ENCODE peak calls at places on chromosomes 4 and X, in five cellular contexts. G, L, C, Q and I are unnamed samples.

GRCh38 chr4:7158991-7159390 is 33.3 kb upstream of the SORCS2 start:
- DNase-seq in C (no peak), G (no peak), L (no peak), Q (no peak), I (no peak)

GRCh38 chr4:77001907-77002306 is 52.4 kb downstream of the SEPTIN11 start:
- DNase-seq in G (peak; percentile 86), C (peak; percentile 74), L (no peak), Q (no peak), I (no peak)

GRCh38 chr4:186700746-186701145 is 22.9 kb downstream of the FAT1 start:
- DNase-seq in Q (no peak), L (no peak), G (peak; percentile 86), C (no peak), I (peak; percentile 57)

GRCh38 chr4:132108784-132109183 is 1040.3 kb upstream of the PCDH10 start:
- DNase-seq in C (peak; percentile 73), G (peak; percentile 44), L (no peak), Q (no peak), I (no peak)

GRCh38 chrX:133444952-133445831 is 29.9 kb upstream of the GPC4 start:
- DNase-seq in C (no peak), G (peak; percentile 30), L (no peak), Q (no peak), I (no peak)

GRCh38 chrX:40261955-40262596 is 164.3 kb upstream of the BCOR start:
- DNase-seq in G (no peak), C (no peak), Q (no peak), L (no peak), I (no peak)

GRCh38 chrX:68936608-68937007 is 107.8 kb downstream of the EFNB1 start:
- DNase-seq in G (peak; percentile 78), C (peak; percentile 69), L (no peak), Q (peak; percentile 13), I (no peak)

GRCh38 chr4:77433102-77433733 is 172.4 kb upstream of the CXCL13 start:
- DNase-seq in G (peak; percentile 43), L (no peak), Q (no peak), C (peak; percentile 65), I (no peak)

GRCh38 chr4:184039963-184040383 is 134.9 kb downstream of the STOX2 start:
- DNase-seq in G (no peak), Q (no peak), L (no peak), C (no peak), I (no peak)

GRCh38 chr4:2155246-2155645 is 86.7 kb downstream of the HAUS3 start:
- DNase-seq in G (no peak), Q (no peak), L (no peak), C (no peak), I (no peak)

GRCh38 chr4:185534850-185535761 is at the start of gene PDLIM3:
- DNase-seq in L (no peak), G (peak; percentile 34), Q (peak; percentile 81), C (peak; percentile 80), I (peak; percentile 19)

GRCh38 chr4:95231713-95232112 is 317.1 kb downstream of the UNC5C start:
- DNase-seq in G (no peak), L (no peak), C (no peak), Q (no peak), I (no peak)

GRCh38 chr4:179755322-179755721 is 2313.1 kb upstream of the AGA start:
- DNase-seq in G (no peak), C (peak; percentile 28), Q (no peak), L (no peak), I (no peak)

GRCh38 chrX:136063340-136064079 is 78.3 kb downstream of the SLC9A6 start:
- DNase-seq in L (no peak), G (peak; percentile 58), C (no peak), Q (no peak), I (peak; percentile 3)

GRCh38 chr4:113837397-113837796 is 75.9 kb upstream of the CAMK2D start:
- DNase-seq in Q (no peak), L (no peak), G (peak; percentile 84), C (peak; percentile 89), I (no peak)

GRCh38 chrX:107716816-107717700 is 58.5 kb downstream of the TSC22D3 start:
- DNase-seq in L (peak; percentile 76), Q (peak; percentile 86), C (peak; percentile 85), G (peak; percentile 92), I (peak; percentile 60)

GRCh38 chr4:5708829-5709680 is 696 bp upstream of the EVC2 start:
- DNase-seq in C (no peak), L (no peak), G (no peak), Q (no peak), I (no peak)